ENCODE peak calls at places on chromosomes 3 and 15, in four cellular contexts. E, C, T and P are unnamed samples.

GRCh38 chr3:37932505-37932904 is 58.1 kb upstream of the VILL start:
- DNase-seq in C (no peak), T (no peak), E (no peak), P (no peak)

GRCh38 chr15:47688573-47689086 is 28.7 kb upstream of the SEMA6D start:
- DNase-seq in T (no peak), C (no peak), E (no peak), P (no peak)

GRCh38 chr3:134368751-134369105 is 5.5 kb downstream of the AMOTL2 start:
- DNase-seq in E (no peak), T (no peak), C (no peak), P (no peak)

GRCh38 chr15:65329991-65330735 is 25.7 kb downstream of the RNU5B-1 start:
- DNase-seq in T (no peak), C (no peak), E (no peak), P (no peak)

GRCh38 chr3:74561881-74562280 is 52.6 kb downstream of the CNTN3 start:
- DNase-seq in T (no peak), E (no peak), C (no peak), P (no peak)

GRCh38 chr15:85421116-85421925 is 40.9 kb downstream of the AKAP13 start:
- DNase-seq in E (no peak), T (no peak), C (no peak), P (no peak)

GRCh38 chr3:100992086-100993033 is 861 bp downstream of the ABI3BP start:
- DNase-seq in T (no peak), C (no peak), E (no peak), P (no peak)

GRCh38 chr15:57134877-57135276 is 216.4 kb downstream of the TCF12 start:
- DNase-seq in C (no peak), T (no peak), E (no peak), P (no peak)

GRCh38 chr3:17133637-17134545 is 249.1 kb downstream of the PLCL2 start:
- DNase-seq in E (no peak), T (no peak), C (no peak), P (no peak)

GRCh38 chr15:90037961-90038633 is 37.0 kb downstream of the ZNF710 start:
- DNase-seq in T (peak), C (peak), E (peak), P (no peak)

GRCh38 chr15:83284563-83285283 is at the start of gene BNC1:
- DNase-seq in T (no peak), E (no peak), C (no peak), P (no peak)

GRCh38 chr15:91896656-91897055 is 43.1 kb downstream of the SLCO3A1 start:
- DNase-seq in T (no peak), C (no peak), E (no peak), P (no peak)

GRCh38 chr3:46007280-46007679 is 11.7 kb upstream of the FYCO1 start:
- DNase-seq in T (no peak), C (no peak), E (no peak), P (no peak)
- TF ChIP-seq REST in T (no peak), C (no peak), E (no peak), P (no peak)

DNA sequence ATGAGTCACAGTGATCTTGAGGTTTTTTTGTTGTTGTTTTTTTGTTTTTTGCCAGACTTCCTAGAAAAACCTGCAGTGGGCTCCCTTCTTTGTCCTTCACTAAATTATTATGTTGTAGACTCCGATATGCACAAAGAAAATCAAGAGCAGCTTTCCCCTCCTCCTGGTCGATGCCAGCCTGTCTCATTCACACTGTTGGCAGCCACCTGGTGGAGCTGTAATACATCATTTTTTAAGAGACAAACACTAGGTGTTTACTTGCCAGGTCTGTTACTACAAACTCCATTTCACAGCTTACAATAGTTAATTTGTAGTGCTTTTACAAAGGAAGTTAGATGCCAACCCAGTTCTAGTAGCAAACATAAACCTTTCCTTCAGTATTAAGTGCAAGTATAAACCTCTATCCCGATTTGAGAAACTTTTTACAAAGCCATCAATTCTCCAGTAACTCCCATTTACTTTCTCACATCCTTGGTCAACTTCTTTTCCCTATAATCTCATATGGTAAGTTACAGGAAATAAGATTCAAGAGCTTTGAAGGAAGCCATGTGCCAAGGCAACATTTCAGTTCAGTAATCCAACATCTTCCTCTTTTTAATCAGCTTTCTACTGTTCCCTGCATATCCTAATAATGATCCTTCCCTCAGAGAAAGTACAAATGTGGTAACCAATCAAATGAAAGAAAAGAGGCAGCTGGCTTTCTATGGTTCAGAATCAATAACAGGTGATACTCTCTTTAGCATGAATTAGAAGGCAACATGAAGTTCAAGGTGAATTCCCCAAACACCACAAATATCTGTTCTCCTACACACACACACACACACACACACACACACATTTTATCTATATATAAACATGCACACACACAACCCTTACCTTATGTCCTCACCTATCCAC is 14.0 kb downstream of the AAGAB start:
- DNase-seq in E (peak), T (peak), C (peak), P (peak)
- TF ChIP-seq ZNF274 in E (no peak), T (no peak), C (no peak), P (no peak)

DNA sequence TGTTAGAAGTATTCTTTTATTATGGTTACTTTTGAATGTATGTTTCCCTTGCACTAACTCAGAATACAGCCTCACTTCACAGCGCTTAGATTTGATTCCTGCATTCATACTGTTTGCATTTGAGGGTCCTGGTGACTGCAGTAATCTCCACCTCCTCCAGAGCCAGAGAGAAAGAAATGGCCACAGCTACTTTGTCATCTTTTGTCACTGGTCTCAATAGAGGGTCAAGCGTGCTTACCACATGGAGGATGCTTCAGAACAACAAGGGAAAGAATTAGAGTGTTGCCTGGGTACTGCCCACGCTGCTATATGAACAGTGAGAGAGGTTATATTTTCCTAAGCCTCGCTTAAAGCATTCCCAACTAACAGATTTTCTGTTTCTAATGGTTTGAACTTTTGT is 190.1 kb downstream of the TP63 start:
- DNase-seq in E (no peak), C (no peak), T (no peak), P (no peak)
- TF ChIP-seq REST in E (no peak), C (no peak), T (no peak), P (no peak)

DNA sequence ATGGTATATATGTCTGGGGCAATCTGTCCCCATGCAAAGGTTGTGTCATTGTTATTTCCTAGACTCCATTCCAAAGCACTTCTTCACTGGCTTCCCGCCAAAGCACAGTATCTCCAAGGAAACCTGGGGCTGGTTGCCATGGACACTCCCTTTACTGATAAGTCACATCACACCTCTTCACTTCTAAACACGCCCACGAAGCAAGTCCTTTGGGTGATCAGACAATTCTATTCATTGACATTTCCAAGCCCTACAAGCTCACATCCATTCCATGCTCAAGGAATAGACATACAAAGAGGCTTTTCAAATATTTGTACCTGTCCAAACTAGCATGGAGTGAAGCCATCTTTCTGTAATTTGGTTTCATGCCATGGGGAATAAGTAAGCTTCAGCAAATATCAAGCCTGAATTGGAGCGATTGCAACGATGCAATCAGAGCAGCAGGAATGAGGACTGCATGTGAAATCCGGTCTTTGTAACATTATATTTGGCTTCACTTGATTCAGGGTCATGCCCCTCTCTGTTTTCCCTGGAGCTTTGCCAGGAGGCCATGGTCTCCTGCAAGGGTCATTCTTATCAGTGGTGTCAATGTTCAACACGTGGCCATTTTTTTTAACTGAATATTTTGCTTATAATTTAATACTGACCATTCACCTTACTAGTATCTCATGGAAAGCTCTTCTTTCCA is 201.6 kb upstream of the TMC3 start:
- DNase-seq in C (peak), E (no peak), T (no peak), P (no peak)
- TF ChIP-seq ZNF274 in C (no peak), E (no peak), T (no peak), P (no peak)